ENCODE peak calls at places on chromosomes 12 and 14, in five cellular contexts. Y is uterus, F is upper lobe of left lung, S is lung, H is ascending aorta. O is an unnamed sample. For H3K27me3, the result is how much of the 10 kb centered on the place peaks cover.

GRCh38 chr12:103654816-103655215 is 67.7 kb downstream of the STAB2 start:
- DNase-seq in H (no peak), S (no peak), Y (no peak), F (no peak), O (no peak)

GRCh38 chr12:93115646-93116045 is 186.6 kb upstream of the EEA1 start:
- DNase-seq in Y (no peak), F (no peak), S (no peak), H (no peak), O (no peak)

GRCh38 chr14:89445252-89445973 is 28.4 kb upstream of the FOXN3 start:
- DNase-seq in F (no peak), Y (no peak), S (no peak), H (no peak), O (no peak)

GRCh38 chr12:115023279-115023678 is 339.3 kb upstream of the TBX3 start:
- DNase-seq in H (no peak), S (no peak), F (no peak), Y (no peak), O (no peak)

GRCh38 chr12:18421840-18422239 is 160.5 kb downstream of the PIK3C2G start:
- DNase-seq in F (no peak), S (no peak), H (no peak), Y (no peak), O (no peak)

GRCh38 chr12:29463198-29463597 is 34.3 kb downstream of the OVCH1 start:
- DNase-seq in F (no peak), Y (no peak), S (no peak), H (no peak), O (no peak)

GRCh38 chr12:7118914-7119313 is 9.8 kb downstream of the RBP5 start:
- DNase-seq in Y (no peak), H (peak), F (no peak), S (no peak), O (no peak)

GRCh38 chr14:34498684-34499412 is 36.8 kb upstream of the SPTSSA start:
- DNase-seq in Y (no peak), S (no peak), F (no peak), H (no peak), O (no peak)

GRCh38 chr14:21846227-21846885 is 172.7 kb upstream of the OR4E1 start:
- DNase-seq in H (no peak), S (peak), F (peak), Y (no peak), O (peak)

GRCh38 chr12:106480259-106480658 is 102.5 kb upstream of the RFX4 start:
- DNase-seq in S (no peak), Y (no peak), F (no peak), H (no peak), O (no peak)

GRCh38 chr14:97697772-97698171 is 900.6 kb downstream of the VRK1 start:
- DNase-seq in Y (no peak), S (no peak), F (no peak), H (no peak), O (no peak)

GRCh38 chr14:68548194-68549056 is 244.4 kb downstream of the ZFP36L1 start:
- DNase-seq in Y (peak), H (peak), F (no peak), S (peak), O (peak)

GRCh38 chr12:93813181-93813580 is 136.0 kb downstream of the CRADD start:
- DNase-seq in H (no peak), S (no peak), Y (no peak), F (no peak), O (no peak)

GRCh38 chr14:61737913-61738312 is 24.3 kb upstream of the SNAPC1 start:
- DNase-seq in F (no peak), S (no peak), Y (no peak), H (no peak), O (no peak)

GRCh38 chr12:108430245-108430644 is 84.8 kb upstream of the FICD start:
- DNase-seq in S (no peak), F (no peak), Y (no peak), H (no peak), O (no peak)

GRCh38 chr12:46763230-46763629 is 62.6 kb downstream of the SLC38A4 start:
- DNase-seq in Y (no peak), F (no peak), H (no peak), S (no peak), O (no peak)

DNA sequence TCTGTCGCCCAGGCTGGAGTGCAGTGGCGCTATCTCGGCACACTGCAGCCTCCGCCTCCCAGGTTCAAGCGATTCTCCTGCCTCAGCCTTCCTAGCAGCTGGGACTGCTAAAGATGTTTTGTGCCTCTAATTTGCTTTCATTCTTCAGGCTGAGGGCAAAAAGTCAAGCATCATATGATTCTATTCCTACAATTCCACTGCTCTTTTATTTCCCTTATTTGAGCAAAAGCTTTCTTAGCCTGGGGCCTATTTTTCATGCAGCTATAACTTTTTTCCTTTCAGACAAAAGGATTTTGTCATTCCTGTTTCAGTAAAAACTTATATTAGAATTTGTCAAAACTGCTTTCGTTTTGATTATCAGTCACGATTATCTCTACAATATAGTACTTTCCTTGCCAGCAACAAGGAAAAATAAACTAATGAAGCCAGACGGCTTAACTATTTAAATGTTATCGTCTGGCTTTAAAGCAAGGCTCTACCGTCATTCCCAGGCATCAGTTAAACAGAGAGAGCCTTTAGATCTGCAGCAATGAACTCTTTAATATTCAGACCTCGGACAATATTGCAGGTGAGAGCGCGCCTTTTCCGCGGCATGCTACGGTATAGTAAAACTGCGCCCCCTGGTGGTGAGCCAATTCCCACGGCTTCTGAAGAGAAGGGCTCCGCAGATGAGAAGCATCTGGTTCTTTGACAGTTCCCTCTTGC is 1.4 kb upstream of the SLC2A13 start:
- DNase-seq in F (peak), H (peak), Y (peak), S (peak), O (peak)
- H3K4me3 ChIP-seq in F (no peak), H (peak), Y (peak), S (no peak), O (peak)

DNA sequence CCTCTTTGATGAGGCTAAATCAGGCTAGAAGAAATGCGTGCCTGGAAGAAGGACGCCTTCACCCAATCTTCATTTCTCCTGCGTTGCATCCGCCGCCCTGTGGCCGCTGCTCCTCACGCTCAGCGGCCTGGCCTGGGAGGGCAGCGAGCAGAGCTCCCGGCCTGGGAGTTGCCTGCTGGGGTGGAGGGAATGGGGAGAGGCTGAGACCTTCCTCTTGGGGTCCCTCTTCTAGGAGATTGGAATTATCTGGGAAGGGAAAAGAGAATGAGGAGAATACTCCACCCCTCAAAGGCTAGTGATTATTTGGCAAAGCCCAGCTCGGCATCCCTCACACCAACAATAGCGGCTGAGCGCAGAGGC is 2.4 kb upstream of the HOXC12 start:
- DNase-seq in Y (no peak), S (no peak), H (no peak), F (no peak), O (no peak)
- H3K27me3 ChIP-seq in Y (under half), S (under half), H (half or more), F (half or more), O (half or more)

DNA sequence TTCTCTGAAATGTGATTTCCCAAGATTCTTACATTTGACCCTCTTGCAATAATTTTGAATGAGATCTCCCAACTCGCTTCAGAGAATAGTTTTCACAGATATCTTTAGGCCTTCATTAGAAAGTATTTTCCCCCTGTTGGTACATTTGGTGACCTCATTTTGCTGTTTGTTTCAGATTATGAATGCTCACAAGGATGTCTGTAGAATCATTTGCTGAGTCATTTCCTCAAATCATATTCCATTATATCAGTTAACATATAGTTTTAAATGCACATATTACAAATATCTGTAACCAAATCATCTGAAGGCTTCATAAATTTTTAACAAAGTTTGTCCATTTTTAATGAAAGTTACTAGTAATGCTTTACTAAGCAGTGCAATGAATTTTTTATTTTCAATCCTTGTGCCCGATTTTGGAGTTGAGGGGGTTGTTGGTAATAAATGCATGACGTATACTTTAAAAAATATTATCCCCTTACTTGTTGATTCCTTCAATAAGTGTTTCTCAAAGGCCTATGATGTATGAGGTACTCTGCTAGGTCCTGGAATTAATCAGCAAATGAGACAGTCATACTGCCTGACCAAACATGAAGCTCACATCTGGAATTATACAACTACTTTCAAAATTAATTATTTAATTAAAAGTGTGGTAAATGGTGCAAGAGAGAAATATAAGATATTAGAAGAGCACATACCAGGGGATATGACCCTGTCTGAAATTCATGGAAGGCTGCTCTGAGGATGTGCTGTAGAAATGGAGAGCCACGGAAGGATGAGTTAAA is 126.9 kb upstream of the RAP1B start:
- DNase-seq in F (no peak), H (no peak), Y (no peak), S (no peak), O (no peak)
- TF ChIP-seq CTCF in F (no peak), H (no peak), Y (no peak), S (no peak), O (no peak)

GRCh38 chr14:57268161-57269067 is at the start of the genes AP5M1 and EXOC5:
- DNase-seq in S (peak), H (peak), Y (peak), F (peak), O (peak)

GRCh38 chr14:57261604-57262003 is 7.1 kb downstream of the EXOC5 start:
- DNase-seq in Y (no peak), F (no peak), H (no peak), S (no peak), O (no peak)

GRCh38 chr14:57262117-57262516 is 6.6 kb downstream of the EXOC5 start:
- DNase-seq in H (no peak), S (no peak), F (no peak), Y (no peak), O (no peak)

GRCh38 chr14:57266060-57266459 is 2.6 kb downstream of the EXOC5 start:
- DNase-seq in H (no peak), Y (no peak), F (no peak), S (no peak), O (no peak)
- H3K4me3 ChIP-seq in H (no peak), Y (no peak), F (no peak), S (no peak), O (no peak)

GRCh38 chr12:116876151-116876869 is 4.9 kb downstream of the HRK start:
- DNase-seq in Y (no peak), H (no peak), F (no peak), S (no peak), O (no peak)
- H3K27me3 ChIP-seq in Y (under half), H (under half), F (under half), S (under half), O (under half)

GRCh38 chr12:124441443-124442190 is 125.8 kb downstream of the NCOR2 start:
- DNase-seq in S (no peak), Y (no peak), H (peak), F (no peak), O (no peak)

GRCh38 chr12:124440841-124441381 is 126.5 kb downstream of the NCOR2 start:
- DNase-seq in H (no peak), S (no peak), F (no peak), Y (no peak), O (no peak)

GRCh38 chr12:124443929-124444712 is 123.3 kb downstream of the NCOR2 start:
- DNase-seq in H (no peak), Y (no peak), F (no peak), S (no peak), O (no peak)

GRCh38 chr12:124442281-124442680 is 125.1 kb downstream of the NCOR2 start:
- DNase-seq in H (no peak), Y (no peak), F (no peak), S (no peak), O (no peak)

DNA sequence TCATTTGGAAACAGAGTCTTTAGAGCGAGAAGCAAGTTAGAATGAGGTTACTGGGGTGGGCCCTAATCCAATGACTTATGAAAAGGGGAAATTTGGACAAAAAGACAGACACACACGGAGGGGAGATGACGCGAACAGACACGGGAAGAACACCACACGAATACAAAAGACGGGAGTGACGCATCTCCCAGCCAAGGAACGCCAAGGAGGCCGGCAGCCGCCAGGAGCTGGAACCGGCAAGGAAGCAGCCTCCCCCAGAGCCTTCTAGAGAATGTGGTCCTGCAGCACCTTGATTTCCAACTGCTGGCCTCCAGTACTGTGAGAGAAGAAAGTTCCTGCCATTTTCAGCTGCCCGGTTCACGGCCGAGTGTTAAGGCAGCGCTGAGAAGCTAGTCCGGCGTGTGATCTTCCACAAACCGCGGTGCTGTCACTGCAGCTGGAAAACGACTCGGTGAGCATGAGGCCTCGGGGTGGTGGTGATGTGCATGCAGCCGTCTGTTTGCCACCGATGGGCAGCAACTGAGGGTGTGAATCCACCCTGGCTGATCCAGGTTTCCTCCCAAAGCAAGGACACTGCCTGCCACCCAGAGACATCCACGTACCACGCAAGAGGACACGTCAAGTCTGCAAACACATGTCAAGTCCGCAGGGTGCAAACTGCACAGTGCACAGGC is 124.5 kb downstream of the NCOR2 start:
- DNase-seq in S (no peak), F (no peak), H (no peak), Y (peak), O (no peak)
- TF ChIP-seq CTCF in S (no peak), F (no peak), H (no peak), Y (no peak), O (no peak)

GRCh38 chr14:90976076-90976475 is 84.4 kb downstream of the RPS6KA5 start:
- DNase-seq in S (no peak), Y (no peak), F (no peak), H (no peak), O (no peak)
- H3K4me3 ChIP-seq in S (no peak), Y (no peak), F (no peak), H (no peak), O (no peak)

DNA sequence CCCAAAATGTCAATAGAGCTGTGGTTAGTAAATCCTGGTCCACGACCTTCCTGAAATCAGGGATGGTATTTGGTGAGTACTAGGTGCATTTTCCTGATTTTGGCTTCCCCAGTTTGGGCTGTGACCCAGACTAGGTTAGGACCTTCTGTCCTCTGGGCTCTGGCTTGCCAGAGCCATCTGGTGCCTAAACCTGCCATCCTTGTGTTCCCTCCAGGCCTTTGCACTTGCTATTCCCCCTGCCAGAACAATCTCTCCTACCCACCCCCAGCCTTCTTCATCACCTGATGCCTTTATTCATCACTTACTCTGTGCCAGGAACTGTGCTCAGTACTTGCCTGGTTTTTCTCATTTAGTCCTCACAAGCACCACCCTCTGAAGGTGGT is 216.7 kb downstream of the RBM19 start:
- DNase-seq in S (no peak), H (no peak), F (no peak), Y (no peak), O (no peak)
- H3K27me3 ChIP-seq in S (under half), H (under half), F (under half), Y (under half), O (under half)

GRCh38 chr12:54182086-54182485 is 6.7 kb downstream of the SMUG1 start:
- DNase-seq in S (no peak), F (no peak), H (no peak), Y (no peak), O (no peak)
- TF ChIP-seq CTCF in S (no peak), F (no peak), H (no peak), Y (no peak), O (no peak)

DNA sequence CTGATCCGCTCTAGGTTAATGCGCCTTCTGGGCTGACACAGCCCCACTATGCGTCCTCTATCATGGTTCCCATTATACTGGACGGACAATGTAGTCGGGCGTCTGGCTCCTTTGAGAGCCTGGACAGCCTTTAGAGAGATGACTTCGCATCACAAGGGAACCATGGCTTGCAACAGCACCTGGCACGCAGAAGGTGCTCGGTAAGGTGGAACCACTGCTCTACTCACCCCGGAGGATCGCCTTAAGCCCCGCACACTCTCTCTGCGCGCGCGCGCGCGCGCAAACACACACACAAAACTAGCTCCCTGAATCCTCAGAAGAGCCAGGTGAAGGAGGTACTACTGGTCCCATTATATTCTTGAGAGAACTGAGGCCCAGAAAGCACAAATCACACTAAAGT is 7.1 kb downstream of the MAP3K12 start:
- DNase-seq in F (no peak), Y (no peak), S (no peak), H (no peak), O (no peak)
- H3K4me3 ChIP-seq in F (no peak), Y (peak), S (no peak), H (peak), O (peak)